ENCODE peak calls at places on chromosomes 3 and 15, in ten cellular contexts. H is neural progenitor cell, B is uterus, Z is tibial artery, G is right atrium auricular region, C is thyroid gland, O is cardiac muscle cell, J is psoas muscle, L is testis, Q is colonic mucosa. E is an unnamed sample.
A peak's percentile ranks its signal among the peaks of the same experiment; 100 is the strongest.

GRCh38 chr3:27171113-27171512 is 198.1 kb downstream of the NEK10 start:
- DNase-seq in H (no peak), B (no peak), Z (no peak), G (no peak), C (no peak), O (no peak), J (no peak), L (no peak), Q (no peak), E (no peak)

GRCh38 chr3:52934626-52935530 is 37.5 kb upstream of the STIMATE start:
- DNase-seq in H (peak; percentile 72), B (peak; percentile 28), Z (no peak), G (no peak), C (peak; percentile 41), O (peak; percentile 61), J (no peak), L (peak; percentile 56), Q (peak; percentile 36), E (no peak)

GRCh38 chr3:100245932-100246331 is 14.9 kb upstream of the TBC1D23 start:
- DNase-seq in H (no peak), B (no peak), Z (no peak), G (no peak), C (no peak), O (no peak), J (no peak), L (no peak), Q (no peak), E (no peak)

GRCh38 chr3:167033866-167034265 is 346.2 kb downstream of the ZBBX start:
- DNase-seq in H (no peak), B (no peak), Z (no peak), G (no peak), C (no peak), O (no peak), J (no peak), L (no peak), Q (no peak), E (no peak)

GRCh38 chr15:98683821-98684220 is 35.5 kb downstream of the IGF1R start:
- DNase-seq in H (peak; percentile 45), B (no peak), Z (no peak), G (no peak), C (no peak), O (no peak), J (no peak), L (no peak), Q (no peak), E (no peak)

GRCh38 chr3:129611812-129612349 is 5.4 kb upstream of the PLXND1 start:
- DNase-seq in H (peak; percentile 43), B (no peak), Z (no peak), G (no peak), C (no peak), O (no peak), J (peak; percentile 63), L (no peak), Q (no peak), E (peak; percentile 52)

GRCh38 chr3:190076138-190076537 is 44.6 kb downstream of the P3H2 start:
- DNase-seq in H (no peak), B (no peak), Z (no peak), G (no peak), C (no peak), O (no peak), J (no peak), L (no peak), Q (no peak), E (no peak)

GRCh38 chr3:106609666-106610301 is 741.0 kb upstream of the CBLB start:
- DNase-seq in H (peak; percentile 84), B (peak; percentile 43), Z (peak; percentile 74), G (peak; percentile 68), C (peak; percentile 30), O (peak; percentile 83), J (peak; percentile 46), L (peak; percentile 81), Q (peak; percentile 60), E (no peak)

GRCh38 chr3:159583662-159584061 is 405.0 kb upstream of the IL12A start:
- DNase-seq in H (peak; percentile 27), B (no peak), Z (no peak), G (no peak), C (no peak), O (no peak), J (no peak), L (no peak), Q (no peak), E (no peak)

GRCh38 chr15:60183366-60183765 is 179.3 kb downstream of the FOXB1 start:
- DNase-seq in H (no peak), B (no peak), Z (no peak), G (no peak), C (no peak), O (no peak), J (no peak), L (no peak), Q (no peak), E (no peak)

GRCh38 chr3:188533172-188533571 is 379.2 kb downstream of the LPP start:
- DNase-seq in H (no peak), B (no peak), Z (no peak), G (no peak), C (no peak), O (no peak), J (no peak), L (no peak), Q (no peak), E (no peak)

GRCh38 chr3:69283496-69283895 is 102.4 kb downstream of the FRMD4B start:
- DNase-seq in H (no peak), B (no peak), Z (no peak), G (no peak), C (no peak), O (no peak), J (no peak), L (no peak), Q (no peak), E (no peak)

GRCh38 chr3:149385617-149386298 is 8.3 kb upstream of the TM4SF1 start:
- DNase-seq in H (no peak), B (no peak), Z (no peak), G (no peak), C (no peak), O (no peak), J (no peak), L (peak; percentile 75), Q (no peak), E (no peak)

GRCh38 chr15:84821501-84822021 is 4.4 kb downstream of the ALPK3 start:
- DNase-seq in H (no peak), B (peak; percentile 77), Z (peak; percentile 66), G (no peak), C (no peak), O (no peak), J (no peak), L (no peak), Q (no peak), E (no peak)

GRCh38 chr15:57376695-57377477 is 581 bp downstream of the CGNL1 start:
- DNase-seq in H (peak; percentile 71), B (peak; percentile 59), Z (peak; percentile 69), G (peak; percentile 72), C (peak; percentile 55), O (peak; percentile 63), J (peak; percentile 58), L (peak; percentile 59), Q (peak; percentile 34), E (peak; percentile 52)

GRCh38 chr3:71652786-71653419 is 69.4 kb upstream of the FOXP1 start:
- DNase-seq in H (peak; percentile 66), B (peak; percentile 27), Z (no peak), G (peak; percentile 61), C (peak; percentile 61), O (peak; percentile 50), J (no peak), L (peak; percentile 58), Q (peak; percentile 32), E (peak; percentile 51)

GRCh38 chr15:92579486-92579885 is 76.1 kb downstream of the FAM174B start:
- DNase-seq in H (no peak), B (no peak), Z (no peak), G (peak; percentile 34), C (no peak), O (no peak), J (no peak), L (peak; percentile 12), Q (no peak), E (no peak)
- TF ChIP-seq CTCF in H (no peak), B (no peak), Z (no peak), G (no peak), C (no peak), O (no peak), J (no peak), L (no peak), Q (no peak), E (no peak)

DNA sequence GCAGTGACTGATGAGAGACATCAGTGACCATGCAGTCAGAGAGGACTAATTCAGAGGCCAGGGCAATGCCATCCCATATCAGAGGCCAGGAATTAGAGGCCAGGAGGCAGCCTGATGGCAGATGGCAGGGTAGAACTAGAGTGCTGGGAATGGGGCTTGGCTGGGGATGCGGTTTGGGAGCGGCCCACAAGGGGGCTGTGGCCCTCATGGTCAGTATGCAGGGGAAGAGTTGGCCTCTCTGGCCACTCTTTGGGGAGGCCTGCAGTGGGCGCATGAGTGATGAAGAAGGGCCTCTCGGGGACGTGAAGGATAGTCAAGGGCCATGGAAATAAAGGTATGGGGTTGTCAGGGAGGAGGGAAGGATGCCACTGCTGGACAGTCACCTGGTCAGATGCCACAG is 101.7 kb downstream of the EEFSEC start:
- DNase-seq in H (no peak), B (no peak), Z (no peak), G (no peak), C (no peak), O (no peak), J (no peak), L (no peak), Q (no peak), E (no peak)
- H3K27ac ChIP-seq in H (no peak overlapping the region), B (no peak overlapping the region), Z (no peak overlapping the region), G (no peak overlapping the region), C (no peak overlapping the region), O (no peak overlapping the region), J (no peak overlapping the region), L (no peak overlapping the region), Q (no peak overlapping the region), E (no peak overlapping the region)

DNA sequence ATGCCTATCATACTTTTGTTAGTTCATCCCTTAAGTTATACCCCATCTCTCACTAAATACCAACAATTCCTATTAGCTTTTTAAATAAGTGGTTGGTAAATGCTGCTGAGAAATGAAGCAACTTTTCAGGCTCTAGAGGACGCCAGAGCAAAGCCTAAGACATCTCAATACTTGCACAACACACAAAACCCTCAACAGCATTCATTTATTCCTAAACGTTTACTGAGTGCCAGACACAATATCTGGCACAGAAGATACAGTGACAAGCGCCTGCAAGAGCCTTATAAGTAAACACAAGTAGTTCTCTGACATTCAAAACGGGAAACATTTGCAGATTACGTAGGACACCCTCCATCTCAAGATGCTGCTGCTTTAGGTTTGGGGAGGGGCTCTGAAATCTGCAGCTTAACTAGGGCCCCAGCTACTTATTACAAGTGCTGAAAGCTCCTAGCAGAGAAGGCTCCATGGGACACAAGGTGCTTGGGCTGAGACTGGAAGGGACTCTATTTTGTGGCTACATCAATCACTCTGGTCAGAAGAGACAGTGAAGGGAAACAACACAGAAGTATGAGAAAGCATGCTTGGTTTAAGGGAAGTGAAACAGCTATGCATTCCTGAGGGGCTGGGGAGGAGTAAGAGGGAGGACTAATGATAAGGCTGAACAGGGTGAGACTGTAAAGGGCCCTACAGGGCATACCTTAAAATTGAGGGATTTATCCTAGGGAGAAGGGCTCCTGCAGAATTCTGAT is 311.3 kb downstream of the PLCL2 start:
- DNase-seq in H (peak; percentile 11), B (no peak), Z (no peak), G (no peak), C (no peak), O (peak; percentile 29), J (no peak), L (no peak), Q (no peak), E (no peak)
- TF ChIP-seq CTCF in H (peak; percentile 37), B (no peak), Z (peak; percentile 37), G (peak; percentile 50), C (no peak), O (peak; percentile 43), J (peak; percentile 23), L (no peak), Q (no peak), E (peak; percentile 19)

GRCh38 chr3:37970802-37971201 is 19.8 kb upstream of the VILL start:
- DNase-seq in H (no peak), B (no peak), Z (peak; percentile 64), G (no peak), C (no peak), O (no peak), J (no peak), L (no peak), Q (no peak), E (no peak)
- H3K27ac ChIP-seq in H (no peak overlapping the region), B (no peak overlapping the region), Z (no peak overlapping the region), G (no peak overlapping the region), C (no peak overlapping the region), O (no peak overlapping the region), J (no peak overlapping the region), L (no peak overlapping the region), Q (no peak overlapping the region), E (no peak overlapping the region)

E was measured in lower lobe of right lung.